ENCODE peak calls at places on chromosomes 4 and X, in seven cellular contexts. W is globus pallidus, S is 8988T, K is HL-60, E is cerebellum, Y is NCI-H82, L is dorsolateral prefrontal cortex. D is an unnamed sample.

GRCh38 chr4:94571301-94571700 is 119.6 kb downstream of the PDLIM5 start:
- DNase-seq in W (peak; percentile 31), S (no peak), K (no peak), E (no peak), Y (peak; percentile 28), L (no peak), D (no peak)

GRCh38 chrX:33045882-33046281 is 165.5 kb downstream of the DMD start:
- DNase-seq in W (no peak), S (no peak), K (no peak), E (no peak), Y (no peak), L (no peak), D (no peak)

GRCh38 chrX:109987884-109988283 is 15.0 kb upstream of the TMEM164 start:
- DNase-seq in W (no peak), S (no peak), K (no peak), E (no peak), Y (no peak), L (no peak), D (no peak)

GRCh38 chr4:141109983-141110382 is 23.3 kb downstream of the RNF150 start:
- DNase-seq in W (no peak), S (no peak), K (no peak), E (no peak), Y (no peak), L (no peak), D (no peak)

GRCh38 chrX:154712781-154713391 is 38.0 kb downstream of the GAB3 start:
- DNase-seq in W (no peak), S (no peak), K (no peak), E (peak; percentile 23), Y (no peak), L (no peak), D (no peak)

GRCh38 chr4:189121336-189121735 is 819.3 kb upstream of the FRG1 start:
- DNase-seq in W (no peak), S (no peak), K (no peak), E (no peak), Y (no peak), L (no peak), D (no peak)

GRCh38 chr4:10113362-10114047 is 3.1 kb downstream of the WDR1 start:
- DNase-seq in W (no peak), S (no peak), K (no peak), E (no peak), Y (no peak), L (no peak), D (no peak)

GRCh38 chr4:7960790-7961655 is 21.4 kb upstream of the AFAP1 start:
- DNase-seq in W (no peak), S (no peak), K (no peak), E (no peak), Y (peak; percentile 14), L (peak; percentile 82), D (peak; percentile 94)

GRCh38 chr4:40152642-40153041 is 44.2 kb upstream of the RHOH start:
- DNase-seq in W (no peak), S (no peak), K (no peak), E (no peak), Y (no peak), L (no peak), D (no peak)

GRCh38 chr4:173025131-173025530 is 143.5 kb upstream of the GALNT7 start:
- DNase-seq in W (peak; percentile 73), S (no peak), K (peak; percentile 77), E (peak; percentile 58), Y (peak; percentile 68), L (no peak), D (no peak)